ENCODE peak calls at places on chromosomes 12 and 14, in eight cellular contexts. L is CD4-positive, alpha-beta T cell; B is PC-3; S is omental fat pad; D is ascending aorta; W is WERI-Rb-1; C is astrocyte of the cerebellum; G is lower lobe of right lung. F is an unnamed sample.

GRCh38 chr12:49274396-49275069 is 9.7 kb downstream of the TUBA1C start:
- DNase-seq in L (no peak), C (no peak), S (no peak), B (peak; percentile 45), D (no peak), W (no peak), G (no peak), F (no peak)

GRCh38 chr12:5556033-5556614 is 124.2 kb downstream of the NTF3 start:
- DNase-seq in D (no peak), W (peak; percentile 51), S (no peak), C (no peak), L (no peak), B (peak; percentile 2), G (no peak), F (no peak)

GRCh38 chr14:102575479-102576428 is 16.7 kb upstream of the RCOR1 start:
- DNase-seq in C (no peak), B (no peak), G (no peak), S (no peak), D (no peak), L (no peak), W (no peak), F (no peak)

GRCh38 chr14:80426686-80427085 is 215.4 kb upstream of the DIO2 start:
- DNase-seq in D (no peak), S (no peak), W (no peak), L (no peak), B (peak; percentile 18), C (no peak), G (no peak), F (no peak)

GRCh38 chr14:62081012-62081612 is 318.9 kb downstream of the SNAPC1 start:
- DNase-seq in W (no peak), L (no peak), S (no peak), G (no peak), D (no peak), C (no peak), B (no peak), F (no peak)

GRCh38 chr12:23222801-23223200 is 597.8 kb downstream of the ETNK1 start:
- DNase-seq in G (no peak), D (no peak), S (no peak), B (no peak), L (no peak), W (no peak), C (no peak), F (no peak)

GRCh38 chr12:3684449-3685051 is 68.4 kb downstream of the CRACR2A start:
- DNase-seq in C (no peak), W (peak; percentile 75), G (no peak), B (no peak), S (no peak), L (no peak), D (no peak), F (no peak)

GRCh38 chr12:78239566-78239965 is 408.9 kb downstream of the NAV3 start:
- DNase-seq in S (no peak), G (no peak), B (no peak), W (no peak), D (no peak), L (no peak), C (no peak), F (no peak)

GRCh38 chr12:122790393-122791075 is 16.2 kb downstream of the CCDC62 start:
- DNase-seq in C (no peak), S (no peak), B (no peak), G (peak; percentile 2), L (no peak), W (no peak), D (no peak), F (no peak)

GRCh38 chr12:3456809-3457208 is 34.2 kb upstream of the PRMT8 start:
- DNase-seq in S (no peak), W (peak; percentile 72), C (no peak), G (no peak), D (no peak), L (no peak), B (no peak), F (no peak)

GRCh38 chr12:131353376-131353775 is 357.5 kb upstream of the SFSWAP start:
- DNase-seq in L (no peak), B (no peak), G (no peak), C (no peak), W (no peak), S (no peak), D (no peak), F (no peak)

GRCh38 chr12:124733086-124733485 is 130.6 kb downstream of the SCARB1 start:
- DNase-seq in C (no peak), L (no peak), G (no peak), D (no peak), W (no peak), B (no peak), S (no peak), F (no peak)

GRCh38 chr14:69268223-69268622 is 8.3 kb downstream of the GALNT16 start:
- DNase-seq in B (no peak), L (no peak), D (no peak), G (no peak), S (no peak), C (no peak), W (no peak), F (no peak)

GRCh38 chr12:22625671-22626251 is 790 bp downstream of the ETNK1 start:
- DNase-seq in L (no peak), S (no peak), C (no peak), G (peak; percentile 45), B (peak; percentile 33), D (no peak), W (peak; percentile 63), F (no peak)

GRCh38 chr12:43111608-43112007 is 440.4 kb downstream of the ADAMTS20 start:
- DNase-seq in C (no peak), W (peak; percentile 6), D (no peak), G (no peak), S (no peak), L (no peak), B (no peak), F (no peak)

DNA sequence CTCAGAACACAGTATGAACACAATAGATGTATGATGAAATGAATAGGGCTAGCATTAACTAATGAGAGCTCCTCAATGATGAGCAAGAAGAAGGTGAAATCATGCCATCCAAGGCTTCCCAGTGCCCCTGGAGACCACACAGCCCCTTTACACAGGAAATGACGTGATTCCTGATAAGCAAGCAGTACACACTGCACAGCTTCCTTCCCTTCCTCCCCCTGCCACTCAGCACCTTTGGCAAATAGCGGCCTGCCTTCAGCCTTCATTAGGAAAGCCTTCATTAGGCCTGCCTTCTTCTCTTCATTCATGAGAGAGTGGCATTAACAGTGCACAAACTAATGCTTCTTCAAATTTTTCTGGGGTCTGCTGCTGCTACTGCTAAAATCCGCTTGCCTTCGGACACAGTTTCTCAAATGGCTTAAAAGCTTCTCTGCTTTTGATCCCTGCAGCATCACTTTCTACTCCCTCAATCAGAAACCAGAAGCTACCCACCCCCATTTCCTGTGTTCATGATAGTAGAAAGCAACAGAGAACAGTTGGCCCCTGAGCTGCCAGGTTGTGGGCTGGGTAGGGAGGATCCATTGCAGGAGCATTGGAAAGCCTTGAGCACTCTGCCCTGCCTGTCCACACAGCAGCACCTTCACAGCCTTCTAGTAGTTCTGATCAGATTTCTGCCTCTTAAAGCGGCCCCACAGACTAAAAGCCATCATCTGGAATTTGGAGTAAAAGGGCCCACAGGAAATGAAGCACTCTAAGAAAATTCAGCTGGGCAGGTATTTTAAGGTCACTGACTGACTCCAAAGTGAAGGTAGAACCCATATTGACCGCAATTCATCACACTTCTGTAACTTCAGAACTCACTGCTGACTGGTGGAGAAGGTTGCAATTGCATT is 103.8 kb upstream of the ETV6 start:
- DNase-seq in L (peak; percentile 26), W (no peak), B (no peak), S (no peak), G (no peak), D (no peak), C (no peak), F (no peak)
- TF ChIP-seq CTCF in L (peak; percentile 20), W (no peak), B (no peak), S (no peak), G (no peak), D (no peak), C (no peak), F (no peak)

DNA sequence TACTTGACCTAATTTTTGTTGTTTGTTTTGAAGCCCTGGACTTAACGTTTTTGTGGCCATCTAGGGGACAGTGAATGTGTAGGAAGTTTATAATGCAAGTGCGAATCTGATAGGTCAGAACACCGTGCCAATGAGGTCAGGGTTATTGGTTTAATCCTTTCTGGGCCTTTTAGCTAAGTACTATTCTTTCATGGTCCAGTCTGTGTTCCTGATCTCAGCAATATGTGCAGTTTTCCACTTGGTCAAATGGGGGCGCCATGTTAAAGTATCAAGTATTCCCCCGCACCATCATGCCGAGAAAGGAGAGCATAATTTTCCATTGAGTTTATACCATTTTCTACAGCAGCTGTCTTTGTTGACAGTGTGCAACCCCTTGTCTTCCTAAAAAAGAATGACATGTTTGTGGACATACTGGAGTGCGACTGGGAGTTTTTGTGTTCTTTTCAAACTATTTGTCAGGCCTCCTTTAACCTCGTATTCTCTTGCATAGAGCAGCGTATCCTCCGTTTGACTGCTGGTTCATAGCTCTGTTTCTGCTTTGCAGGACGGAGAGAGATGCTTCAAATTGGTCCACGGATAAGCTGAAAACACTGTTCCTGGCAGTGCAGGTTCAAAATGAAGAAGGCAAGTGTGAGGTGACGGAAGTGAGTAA is 1.3 kb downstream of the AHSA1 start:
- DNase-seq in D (no peak), S (peak; percentile 83), C (peak; percentile 65), W (peak; percentile 81), B (peak; percentile 82), L (peak; percentile 24), G (no peak), F (peak; percentile 55)
- TF ChIP-seq CTCF in D (peak; percentile 35), S (no peak), C (peak; percentile 79), W (peak; percentile 62), B (peak; percentile 98), L (peak; percentile 54), G (peak; percentile 53), F (peak; percentile 80)

GRCh38 chr14:39582028-39582654 is 149.9 kb upstream of the FBXO33 start:
- DNase-seq in G (no peak), W (no peak), B (no peak), C (no peak), S (no peak), D (no peak), L (no peak), F (no peak)

GRCh38 chr14:39576726-39577125 is 144.5 kb upstream of the FBXO33 start:
- DNase-seq in G (no peak), D (no peak), C (peak; percentile 48), L (no peak), B (peak; percentile 39), W (no peak), S (no peak), F (no peak)

GRCh38 chr14:39576258-39576657 is 144.0 kb upstream of the FBXO33 start:
- DNase-seq in B (peak; percentile 15), G (no peak), C (no peak), S (no peak), L (no peak), W (no peak), D (no peak), F (no peak)

GRCh38 chr14:39581474-39581873 is 149.2 kb upstream of the FBXO33 start:
- DNase-seq in B (peak; percentile 21), S (no peak), W (no peak), D (no peak), C (no peak), G (no peak), L (no peak), F (no peak)
- TF ChIP-seq CTCF in B (peak; percentile 63), S (no peak), W (no peak), D (no peak), C (no peak), G (no peak), L (peak; percentile 23), F (no peak)

DNA sequence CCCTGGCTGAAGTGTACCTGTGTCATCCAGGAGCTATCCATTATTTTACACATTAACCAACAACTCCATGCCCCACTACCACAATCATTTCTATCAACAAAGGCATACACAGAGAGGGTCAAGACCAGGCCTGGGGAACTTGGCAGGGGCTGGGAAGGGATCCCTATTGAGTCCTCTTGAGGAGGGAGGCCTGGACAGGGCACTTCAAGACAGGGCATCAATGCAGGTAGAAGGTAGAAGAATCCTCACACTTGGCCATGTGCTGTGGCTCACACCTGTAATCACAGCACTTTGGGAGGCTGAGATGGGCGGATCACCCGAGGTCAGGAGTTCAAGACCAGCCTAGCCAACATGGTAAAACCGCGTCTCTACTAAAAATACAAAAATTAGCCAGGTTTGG is 13.4 kb upstream of the ANKRD33 start:
- DNase-seq in W (peak; percentile 9), G (no peak), B (no peak), D (no peak), L (no peak), S (no peak), C (no peak), F (no peak)
- TF ChIP-seq CTCF in W (no peak), G (no peak), B (no peak), D (no peak), L (no peak), S (no peak), C (no peak), F (no peak)

F was measured in AG04450.